ENCODE peak calls at places on chromosomes 6 and 20, in five cellular contexts. R is HCT116, P is GM23338, G is Panc1, L is transverse colon. Q is an unnamed sample.

GRCh38 chr6:52573295-52573694 is 3.6 kb downstream of the TRAM2 start:
- DNase-seq in P (peak; percentile 73), G (no peak), L (no peak), R (no peak), Q (no peak)

GRCh38 chr6:63114610-63115009 is 96.7 kb upstream of the FKBP1C start:
- DNase-seq in L (no peak), R (no peak), G (no peak), P (no peak), Q (no peak)

GRCh38 chr6:11140061-11140460 is 28.5 kb upstream of the ERVFRD-1 start:
- DNase-seq in R (no peak), G (no peak), P (no peak), L (no peak), Q (no peak)

GRCh38 chr20:57433658-57434389 is 42.6 kb downstream of the RBM38 start:
- DNase-seq in P (no peak), R (no peak), L (no peak), G (no peak), Q (peak; percentile 81)

GRCh38 chr6:122696079-122696478 is 83.4 kb upstream of the FABP7 start:
- DNase-seq in L (no peak), P (no peak), R (peak; percentile 77), G (no peak), Q (no peak)

GRCh38 chr6:146948790-146949342 is 255.4 kb upstream of the STXBP5 start:
- DNase-seq in R (no peak), L (no peak), G (no peak), P (no peak), Q (no peak)

GRCh38 chr6:131740161-131740560 is 29.3 kb upstream of the CTAGE9 start:
- DNase-seq in L (no peak), G (no peak), P (no peak), R (no peak), Q (no peak)

GRCh38 chr6:52725530-52726192 is 37.6 kb downstream of the GSTA2 start:
- DNase-seq in P (no peak), L (peak; percentile 26), R (no peak), G (no peak), Q (no peak)

GRCh38 chr6:317452-318144 is 25.3 kb downstream of the DUSP22 start:
- DNase-seq in G (no peak), R (no peak), L (no peak), P (no peak), Q (peak; percentile 79)

GRCh38 chr20:14963262-14963663 is 625.9 kb upstream of the FLRT3 start:
- DNase-seq in R (peak; percentile 26), G (no peak), L (no peak), P (no peak), Q (no peak)

GRCh38 chr6:135664527-135664926 is 167.0 kb upstream of the AHI1 start:
- DNase-seq in L (no peak), R (no peak), P (no peak), G (no peak), Q (no peak)

GRCh38 chr6:138371720-138372119 is 6.0 kb upstream of the SMIM28 start:
- DNase-seq in L (no peak), P (no peak), G (no peak), R (no peak), Q (no peak)

GRCh38 chr6:20652691-20653479 is 118.6 kb downstream of the CDKAL1 start:
- DNase-seq in L (no peak), R (no peak), P (no peak), G (no peak), Q (no peak)

GRCh38 chr6:3013486-3013885 is 13.8 kb downstream of the NQO2 start:
- DNase-seq in P (no peak), G (no peak), R (no peak), L (no peak), Q (peak; percentile 91)

GRCh38 chr6:22892452-22892851 is 323.1 kb downstream of the HDGFL1 start:
- DNase-seq in G (no peak), R (no peak), L (no peak), P (no peak), Q (no peak)

GRCh38 chr6:15248451-15249370 is 2.8 kb downstream of the JARID2 start:
- DNase-seq in G (peak; percentile 33), L (peak; percentile 98), P (peak; percentile 97), R (peak; percentile 92), Q (peak; percentile 98)
- TF ChIP-seq CTCF in G (no peak), L (no peak), P (peak; percentile 36), R (no peak), Q (no peak)

DNA sequence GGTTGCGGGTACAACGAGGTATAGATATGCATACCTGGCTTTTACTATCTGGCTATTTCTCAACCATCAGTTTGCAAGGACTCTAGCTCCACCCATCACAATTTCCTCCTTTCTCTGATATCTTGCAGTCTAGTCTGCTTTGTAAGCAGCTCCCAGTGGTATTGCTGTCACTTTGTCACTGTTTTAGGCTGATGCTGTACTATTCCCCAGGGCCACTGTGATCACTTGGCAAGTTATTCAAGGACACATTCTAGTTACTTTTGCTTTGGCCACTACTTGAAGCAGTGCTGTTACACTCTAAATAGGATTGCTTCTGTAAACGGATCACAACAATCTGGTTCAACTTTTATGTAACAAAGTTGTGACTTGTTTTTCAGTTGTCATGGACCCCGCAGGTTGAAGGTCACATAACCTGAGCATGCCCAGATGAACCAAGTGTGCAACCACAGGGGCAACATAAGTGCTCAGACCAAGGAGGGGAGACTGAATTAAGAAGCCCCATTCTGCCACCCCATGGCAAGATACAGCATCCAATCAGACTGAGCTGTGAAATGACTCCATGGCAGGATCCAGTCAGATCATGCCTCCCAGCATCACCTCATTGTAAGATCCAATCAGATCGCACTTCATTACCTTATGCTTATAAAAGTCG is 588.3 kb upstream of the CITED2 start:
- DNase-seq in P (no peak), G (no peak), R (no peak), L (no peak), Q (no peak)
- H3K4me1 ChIP-seq in P (peaks cover 16% of the 10 kb centered on the region), G (peaks cover 7% of the 10 kb centered on the region), R (no peaks in the 10 kb centered on the region), L (no peaks in the 10 kb centered on the region), Q (peaks cover 4% of the 10 kb centered on the region)

GRCh38 chr20:53736122-53736756 is 142.6 kb upstream of the ZNF217 start:
- DNase-seq in P (no peak), L (no peak), R (no peak), G (no peak), Q (no peak)
- TF ChIP-seq POLR2AphosphoS5 in P (no peak), L (no peak), R (no peak), G (no peak), Q (no peak)

GRCh38 chr6:34237722-34238506 is 1.2 kb downstream of the HMGA1 start:
- DNase-seq in L (peak; percentile 68), P (peak; percentile 71), R (no peak), G (no peak), Q (peak; percentile 93)
- TF ChIP-seq CTCF in L (peak; percentile 26), P (peak; percentile 30), R (no peak), G (peak; percentile 20), Q (peak; percentile 31)

Q was measured in spleen.